ENCODE peak calls at places on chromosomes 7 and 10, in four cellular contexts. B, V, I and G are unnamed samples.

GRCh38 chr7:142711196-142711595 is 38.1 kb upstream of the PRSS1 start:
- DNase-seq in B (no peak), V (no peak), I (no peak), G (no peak)

GRCh38 chr7:116075351-116076145 is 45.0 kb upstream of the TFEC start:
- DNase-seq in B (no peak), V (no peak), I (peak; percentile 18), G (no peak)

GRCh38 chr7:110224643-110225042 is 866.3 kb upstream of the LRRN3 start:
- DNase-seq in V (peak; percentile 14), B (no peak), I (no peak), G (no peak)

GRCh38 chr7:80018941-80019808 is 115.5 kb upstream of the GNAI1 start:
- DNase-seq in I (no peak), B (no peak), V (no peak), G (no peak)

GRCh38 chr7:133945497-133945896 is 181.6 kb upstream of the LRGUK start:
- DNase-seq in B (no peak), V (no peak), I (no peak), G (no peak)

GRCh38 chr7:18013936-18014335 is 13.7 kb downstream of the PRPS1L1 start:
- DNase-seq in I (no peak), B (no peak), V (no peak), G (no peak)

GRCh38 chr7:107995184-107996071 is 7.5 kb downstream of the LAMB1 start:
- DNase-seq in V (no peak), B (no peak), I (no peak), G (peak; percentile 58)

GRCh38 chr10:16732376-16732775 is 84.8 kb downstream of the RSU1 start:
- DNase-seq in I (no peak), V (no peak), B (no peak), G (no peak)

GRCh38 chr7:15378494-15378893 is 183.3 kb downstream of the AGMO start:
- DNase-seq in V (no peak), I (no peak), B (no peak), G (no peak)

GRCh38 chr7:141512597-141512996 is 38.6 kb upstream of the AGK start:
- DNase-seq in V (no peak), B (no peak), I (no peak), G (no peak)

GRCh38 chr7:25259487-25260243 is 31.4 kb upstream of the NPVF start:
- DNase-seq in V (peak; percentile 60), B (peak; percentile 41), I (peak; percentile 56), G (peak; percentile 22)

GRCh38 chr7:112282476-112283188 is 76.1 kb downstream of the ZNF277 start:
- DNase-seq in I (no peak), V (no peak), B (no peak), G (no peak)

GRCh38 chr10:62056219-62056618 is 154.7 kb downstream of the ARID5B start:
- DNase-seq in I (no peak), B (no peak), V (no peak), G (no peak)
- H3K4me3 ChIP-seq in I (peak overlapping the region; percentile 83), B (peak overlapping the region; percentile 68), V (no peak overlapping the region), G (peak overlapping the region; percentile 23)

DNA sequence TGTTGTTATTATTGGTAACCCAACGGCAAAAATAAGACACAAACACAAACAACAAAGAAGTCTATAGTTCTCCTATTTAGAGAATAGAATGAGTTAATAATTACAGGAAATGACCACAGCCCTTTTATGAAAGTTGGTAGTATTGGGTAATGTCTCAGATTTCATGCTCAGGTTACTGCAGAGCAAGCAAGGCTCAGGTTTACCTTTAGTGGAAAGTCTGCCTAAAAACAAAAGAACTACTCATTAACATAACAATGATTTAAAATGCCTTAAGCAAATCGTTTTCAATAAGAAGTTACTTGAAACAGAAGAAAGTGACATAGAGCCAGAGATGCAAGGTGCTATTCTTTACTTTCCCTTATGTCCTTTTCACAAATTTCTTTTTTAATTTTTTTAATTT is 441.2 kb downstream of the PLXDC2 start:
- DNase-seq in I (no peak), V (no peak), B (no peak), G (no peak)
- H3K4me3 ChIP-seq in I (no peak overlapping the region), V (no peak overlapping the region), B (no peak overlapping the region), G (no peak overlapping the region)

GRCh38 chr7:138480527-138480926 is 20.5 kb downstream of the TRIM24 start:
- DNase-seq in B (no peak), V (no peak), I (no peak), G (no peak)
- H3K4me3 ChIP-seq in B (no peak overlapping the region), V (no peak overlapping the region), I (no peak overlapping the region), G (no peak overlapping the region)

DNA sequence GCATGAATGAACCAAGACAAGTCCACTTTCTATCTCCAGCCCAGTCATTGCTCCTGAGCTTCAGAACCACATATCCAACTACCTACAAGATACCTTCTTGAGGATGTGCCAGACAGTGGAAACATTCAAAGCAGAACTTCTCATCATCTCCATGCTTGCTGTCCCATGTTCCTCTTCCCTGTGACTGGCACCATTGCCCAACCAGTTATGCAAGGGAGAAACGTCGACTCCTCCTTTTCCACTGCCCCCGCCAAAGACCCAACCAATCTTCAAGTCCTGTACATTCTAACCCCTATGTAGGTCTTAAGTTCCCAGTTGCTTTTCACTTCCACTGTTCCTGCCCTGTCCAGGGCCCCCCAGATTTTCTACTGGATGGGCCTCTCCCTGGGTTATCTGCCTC is 225.7 kb downstream of the RPS24 start:
- DNase-seq in I (no peak), V (no peak), B (no peak), G (no peak)
- H3K4me3 ChIP-seq in I (no peak overlapping the region), V (no peak overlapping the region), B (no peak overlapping the region), G (no peak overlapping the region)

GRCh38 chr10:86804805-86805204 is 48.4 kb downstream of the BMPR1A start:
- DNase-seq in B (no peak), V (no peak), I (no peak), G (no peak)
- H3K4me3 ChIP-seq in B (no peak overlapping the region), V (no peak overlapping the region), I (no peak overlapping the region), G (no peak overlapping the region)

DNA sequence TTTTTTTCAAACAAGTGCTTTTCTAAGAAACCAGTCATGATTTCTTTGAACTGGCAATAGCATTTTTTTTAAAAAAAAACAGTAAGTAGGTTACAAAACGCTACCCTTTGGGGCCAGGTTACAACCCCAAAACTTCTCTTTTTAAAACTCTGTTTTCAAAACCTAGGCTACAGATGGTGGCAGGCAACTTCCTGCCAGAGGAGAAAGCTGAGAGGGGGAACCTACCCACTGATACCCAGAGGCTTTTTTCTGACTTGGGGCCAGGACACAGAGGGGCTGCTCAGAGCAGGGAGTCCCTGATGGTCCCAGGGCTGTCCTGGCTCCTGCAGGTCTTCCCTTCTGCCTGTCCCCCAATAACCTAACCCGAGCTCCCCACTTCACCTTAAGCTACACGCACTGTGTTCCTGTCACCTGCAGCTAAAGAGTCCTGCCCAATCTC is 6.9 kb downstream of the STN1 start:
- DNase-seq in V (no peak), I (no peak), B (no peak), G (no peak)
- H3K4me3 ChIP-seq in V (no peak overlapping the region), I (no peak overlapping the region), B (no peak overlapping the region), G (no peak overlapping the region)

DNA sequence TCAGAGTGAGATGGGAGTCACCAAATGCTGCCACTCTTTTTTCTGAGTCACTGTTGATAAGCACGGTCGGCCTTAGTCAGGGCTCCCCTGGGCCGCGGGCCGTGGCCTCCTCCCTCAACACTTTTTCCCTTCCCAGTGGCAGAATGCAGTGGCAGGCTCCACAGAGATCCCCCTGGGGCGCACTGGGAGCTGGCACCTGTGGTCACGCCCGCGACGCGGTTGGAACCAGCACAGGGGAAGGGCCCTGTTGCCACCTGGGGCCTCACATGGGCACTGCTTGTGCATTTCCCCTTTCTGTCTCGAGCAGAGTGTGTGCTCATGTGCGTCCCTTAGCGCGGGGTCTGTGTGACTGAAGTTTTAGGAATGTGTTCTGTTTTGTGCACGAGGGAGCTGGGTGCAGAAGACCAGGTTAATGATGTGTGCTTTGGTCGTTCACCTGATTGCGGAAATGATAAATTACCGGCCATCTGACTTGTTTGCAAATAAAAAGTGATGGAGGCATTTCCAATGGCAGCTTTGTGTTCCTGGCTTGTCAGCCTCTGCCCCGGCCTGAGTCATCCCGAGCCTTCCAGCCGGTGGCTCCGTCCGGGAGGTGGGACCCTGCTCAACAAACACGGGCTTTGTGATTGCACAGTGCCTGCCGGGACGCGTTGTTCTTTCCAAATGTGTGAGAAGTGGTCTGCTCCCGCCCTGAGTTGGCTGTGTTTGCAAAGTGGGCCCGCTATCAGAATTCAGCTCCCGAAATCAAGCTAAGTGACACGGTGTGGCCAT is 100.6 kb downstream of the NKX6-2 start:
- DNase-seq in V (no peak), I (peak; percentile 46), B (peak; percentile 20), G (peak; percentile 43)
- H3K4me3 ChIP-seq in V (no peak overlapping the region), I (no peak overlapping the region), B (no peak overlapping the region), G (no peak overlapping the region)

GRCh38 chr10:28294169-28294532 is 8.7 kb downstream of the MPP7 start:
- DNase-seq in B (no peak), I (no peak), V (no peak), G (no peak)

GRCh38 chr10:28294809-28295208 is 8.1 kb downstream of the MPP7 start:
- DNase-seq in V (no peak), I (no peak), B (no peak), G (no peak)

GRCh38 chr10:28295346-28295745 is 7.5 kb downstream of the MPP7 start:
- DNase-seq in I (no peak), B (no peak), V (no peak), G (no peak)

GRCh38 chr10:28293238-28294168 is 9.4 kb downstream of the MPP7 start:
- DNase-seq in V (no peak), I (no peak), B (no peak), G (no peak)

DNA sequence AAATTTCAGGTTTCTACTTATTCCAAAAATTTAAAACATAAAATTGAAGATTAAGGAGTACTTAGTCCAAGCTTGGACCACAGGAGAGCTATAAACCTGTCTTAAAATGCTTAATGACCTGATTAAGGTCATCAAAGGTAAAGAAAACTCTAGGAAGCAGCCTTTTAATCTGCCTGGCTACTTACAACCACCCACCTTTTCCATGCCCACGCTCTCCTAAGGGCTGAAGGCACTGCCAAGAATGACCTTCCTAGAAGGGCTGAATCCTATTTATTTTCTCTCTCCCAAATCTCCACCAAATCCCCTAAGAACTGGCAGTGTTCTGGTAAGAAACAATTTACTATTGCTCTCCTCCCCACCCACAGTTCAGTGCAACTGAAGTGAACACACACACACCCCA is 6.8 kb downstream of the MPP7 start:
- DNase-seq in B (no peak), V (no peak), I (no peak), G (no peak)
- H3K4me3 ChIP-seq in B (no peak overlapping the region), V (no peak overlapping the region), I (no peak overlapping the region), G (no peak overlapping the region)

DNA sequence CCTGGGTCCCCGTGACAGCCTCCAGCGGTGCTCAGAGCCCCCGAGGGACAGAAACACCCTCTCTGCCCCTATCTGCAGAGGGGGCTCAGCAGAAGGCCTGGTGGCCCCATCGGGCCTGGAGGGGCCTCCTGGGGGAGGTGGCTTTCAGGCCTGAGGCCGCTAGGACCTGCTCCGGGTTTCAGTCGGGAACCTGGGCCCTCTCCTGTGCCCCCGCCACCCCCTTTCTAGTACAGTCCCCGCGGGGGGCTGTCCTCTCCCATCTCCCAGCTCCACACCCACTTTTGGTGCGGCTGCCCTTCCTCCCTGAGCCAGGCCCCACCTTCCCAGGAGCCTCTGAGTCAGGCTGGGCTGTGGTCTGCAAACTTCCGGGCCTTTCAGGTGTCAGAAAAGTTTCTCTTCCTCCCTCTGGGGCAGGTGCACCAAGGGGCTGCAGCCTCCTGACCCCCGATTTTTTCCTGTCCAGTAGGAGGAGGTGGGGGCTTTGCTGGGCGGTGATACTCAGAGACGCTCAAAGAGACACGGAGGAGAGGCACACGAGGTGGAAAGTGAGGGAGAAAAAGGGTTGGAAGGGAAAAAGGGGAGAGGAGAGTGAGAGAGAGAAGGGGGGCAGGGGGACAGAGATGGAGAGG is 692 bp downstream of the CARD11 start:
- DNase-seq in B (no peak), I (no peak), V (no peak), G (no peak)
- H3K4me3 ChIP-seq in B (no peak overlapping the region), I (no peak overlapping the region), V (no peak overlapping the region), G (peak overlapping the region; percentile 39)